ENCODE peak calls at places on chromosomes 16 and 17, in five cellular contexts. O, C, Y, B and M are unnamed samples.

GRCh38 chr17:73772107-73772705 is 128.0 kb upstream of the SDK2 start:
- DNase-seq in O (no peak), C (no peak), Y (no peak), B (no peak), M (no peak)

GRCh38 chr17:53516643-53517042 is 306.1 kb upstream of the KIF2B start:
- DNase-seq in O (no peak), C (no peak), Y (peak; percentile 6), B (no peak), M (no peak)

GRCh38 chr16:30185141-30185682 is 1.8 kb downstream of the CORO1A start:
- DNase-seq in O (no peak), C (no peak), Y (no peak), B (no peak), M (peak; percentile 17)

GRCh38 chr16:56732832-56733231 is 2.9 kb downstream of the NUP93 start:
- DNase-seq in O (no peak), C (no peak), Y (no peak), B (no peak), M (no peak)

GRCh38 chr17:6831662-6832263 is at the start of gene TEKT1:
- DNase-seq in O (peak; percentile 96), C (peak; percentile 43), Y (peak; percentile 51), B (peak; percentile 76), M (peak; percentile 88)

GRCh38 chr17:64232466-64233262 is 30.4 kb downstream of the TEX2 start:
- DNase-seq in O (no peak), C (no peak), Y (no peak), B (no peak), M (no peak)

GRCh38 chr16:28836761-28837064 is 9.4 kb downstream of the TUFM start:
- DNase-seq in O (no peak), C (no peak), Y (no peak), B (no peak), M (no peak)

GRCh38 chr16:20792216-20792615 is 14.1 kb downstream of the ERI2 start:
- DNase-seq in O (no peak), C (no peak), Y (no peak), B (no peak), M (no peak)

GRCh38 chr17:416293-417206 is 63.9 kb upstream of the RPH3AL start:
- DNase-seq in O (no peak), C (no peak), Y (no peak), B (no peak), M (no peak)

GRCh38 chr16:12193688-12194087 is 217.2 kb downstream of the SNX29 start:
- DNase-seq in O (no peak), C (no peak), Y (no peak), B (no peak), M (no peak)

GRCh38 chr17:4733073-4733531 is 1.9 kb downstream of the MED11 start:
- DNase-seq in O (no peak), C (no peak), Y (no peak), B (no peak), M (no peak)

GRCh38 chr17:61245706-61246135 is 153.9 kb upstream of the TBX2 start:
- DNase-seq in O (no peak), C (no peak), Y (no peak), B (no peak), M (no peak)

GRCh38 chr17:69757794-69758430 is 317.1 kb upstream of the KCNJ16 start:
- DNase-seq in O (no peak), C (no peak), Y (peak; percentile 94), B (peak; percentile 30), M (no peak)

GRCh38 chr16:12898556-12898955 is 2.8 kb upstream of the SHISA9 start:
- DNase-seq in O (no peak), C (no peak), Y (no peak), B (no peak), M (no peak)

GRCh38 chr17:4934173-4934979 is 2.3 kb downstream of the GP1BA start:
- DNase-seq in O (peak; percentile 50), C (no peak), Y (peak; percentile 12), B (no peak), M (no peak)

GRCh38 chr16:56989988-56990387 is 631 bp downstream of the NLRC5 start:
- DNase-seq in O (no peak), C (no peak), Y (no peak), B (no peak), M (no peak)

GRCh38 chr16:88390265-88390664 is 7.5 kb downstream of the ZNF469 start:
- DNase-seq in O (no peak), C (no peak), Y (no peak), B (no peak), M (no peak)

GRCh38 chr17:66518677-66519076 is 216.3 kb downstream of the PRKCA start:
- DNase-seq in O (no peak), C (no peak), Y (no peak), B (no peak), M (no peak)

GRCh38 chr16:86874141-86874540 is 295.8 kb downstream of the FOXL1 start:
- DNase-seq in O (peak; percentile 80), C (no peak), Y (no peak), B (peak; percentile 18), M (no peak)

GRCh38 chr16:14302399-14303181 is 231.5 kb downstream of the MRTFB start:
- DNase-seq in O (peak; percentile 65), C (no peak), Y (no peak), B (no peak), M (peak; percentile 70)

GRCh38 chr17:7213895-7214299 is 5.7 kb downstream of the DLG4 start:
- DNase-seq in O (peak; percentile 97), C (no peak), Y (peak; percentile 69), B (peak; percentile 73), M (peak; percentile 96)

GRCh38 chr16:75810998-75811634 is 84.8 kb upstream of the CPHXL start:
- DNase-seq in O (no peak), C (no peak), Y (no peak), B (no peak), M (no peak)

GRCh38 chr17:4708436-4708835 is 2.0 kb upstream of the ARRB2 start:
- DNase-seq in O (peak; percentile 50), C (no peak), Y (no peak), B (no peak), M (peak; percentile 34)

GRCh38 chr17:73211745-73212144 is 18.9 kb downstream of the COG1 start:
- DNase-seq in O (no peak), C (no peak), Y (no peak), B (no peak), M (no peak)

GRCh38 chr16:27238016-27238587 is 30.5 kb downstream of the NSMCE1 start:
- DNase-seq in O (no peak), C (no peak), Y (no peak), B (no peak), M (no peak)

GRCh38 chr16:2720719-2721633 is 952 bp upstream of the PRSS27 start:
- DNase-seq in O (peak; percentile 91), C (no peak), Y (peak; percentile 70), B (peak; percentile 84), M (peak; percentile 93)

DNA sequence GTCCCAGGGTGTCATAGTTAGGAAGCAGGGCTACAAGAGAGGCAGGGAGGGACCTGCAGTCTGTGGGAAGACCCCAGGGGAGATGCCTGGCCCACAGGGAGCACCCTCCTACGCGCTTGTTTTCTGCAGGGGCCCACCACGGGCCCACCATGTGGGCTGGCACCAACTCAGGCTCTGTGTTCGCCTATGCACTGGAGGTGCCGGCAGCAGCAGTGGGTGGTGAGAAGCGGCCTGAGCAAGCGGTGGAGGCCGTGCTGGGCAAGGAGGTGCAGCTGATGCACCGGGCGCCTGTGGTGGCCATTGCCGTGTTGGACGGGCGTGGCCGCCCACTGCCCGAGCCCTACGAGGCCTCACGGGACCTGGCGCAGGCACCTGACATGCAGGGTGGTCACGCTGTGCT is 15.0 kb downstream of the LLGL1 start:
- DNase-seq in O (no peak), C (no peak), Y (no peak), B (no peak), M (no peak)
- TF ChIP-seq CTCF in O (no peak), C (no peak), Y (no peak), B (no peak), M (no peak)

DNA sequence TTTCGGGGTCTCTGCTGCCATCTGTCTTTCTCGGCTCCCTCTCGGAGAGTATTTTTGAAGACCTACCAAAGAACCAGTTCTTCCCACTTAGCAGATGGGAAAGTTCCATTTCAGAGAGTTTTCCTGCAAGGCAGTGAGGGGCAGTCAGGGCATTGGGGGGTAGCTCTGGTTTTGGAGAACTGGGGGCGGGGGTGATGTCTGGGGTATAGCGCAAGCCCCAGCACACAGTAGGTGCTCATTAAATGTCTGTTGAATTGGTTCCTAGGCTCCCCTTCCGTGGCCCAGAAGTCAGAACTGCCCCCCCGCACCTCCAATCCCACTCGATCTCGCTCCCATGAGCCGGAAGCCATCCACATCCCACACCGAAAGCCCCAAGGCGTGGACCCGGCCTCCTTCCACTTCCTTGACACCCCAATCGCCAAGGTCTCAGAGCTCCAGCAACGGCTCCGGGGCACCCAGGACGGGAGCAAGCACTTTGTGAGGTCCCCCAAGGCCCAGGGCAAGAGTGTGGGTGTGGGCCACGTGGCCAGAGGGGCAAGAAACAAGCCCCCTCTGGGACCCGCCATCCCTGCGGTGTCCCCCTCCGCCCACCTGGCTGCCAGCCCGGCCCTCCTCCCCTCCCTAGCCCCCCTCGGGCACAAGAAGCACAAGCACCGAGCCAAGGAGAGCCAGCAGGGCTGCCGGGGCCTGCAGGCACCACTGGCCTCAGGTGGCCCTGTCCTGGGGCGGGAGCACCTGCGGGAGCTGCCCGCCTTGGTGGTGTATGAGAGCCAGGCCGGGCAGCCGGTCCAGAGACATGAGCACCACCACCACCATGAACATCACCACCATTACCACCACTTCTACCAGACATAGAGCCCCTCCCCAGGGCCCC is 47.9 kb downstream of the SNX20 start:
- DNase-seq in O (no peak), C (no peak), Y (no peak), B (no peak), M (no peak)
- TF ChIP-seq CTCF in O (no peak), C (no peak), Y (no peak), B (no peak), M (no peak)

DNA sequence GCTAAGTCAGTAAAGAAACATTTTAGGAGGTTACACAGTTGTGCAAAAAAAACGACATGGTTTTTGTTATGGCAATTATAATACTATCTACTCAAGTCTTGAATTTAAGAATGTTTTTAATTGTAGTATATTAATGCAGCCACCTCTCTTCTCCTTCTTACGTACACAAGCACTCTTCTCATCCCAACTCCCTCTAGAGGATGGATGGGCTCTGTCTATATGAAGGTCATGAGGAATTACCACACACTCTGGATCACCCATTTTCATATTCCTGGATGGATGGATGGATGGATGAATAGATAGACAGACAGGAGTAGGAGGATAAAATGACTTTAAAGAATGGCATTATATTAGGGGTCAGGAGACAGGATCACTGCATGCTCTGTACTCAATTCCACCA is 120.0 kb downstream of the PHKB start:
- DNase-seq in O (no peak), C (no peak), Y (no peak), B (no peak), M (no peak)
- TF ChIP-seq CTCF in O (no peak), C (no peak), Y (no peak), B (no peak), M (no peak)

DNA sequence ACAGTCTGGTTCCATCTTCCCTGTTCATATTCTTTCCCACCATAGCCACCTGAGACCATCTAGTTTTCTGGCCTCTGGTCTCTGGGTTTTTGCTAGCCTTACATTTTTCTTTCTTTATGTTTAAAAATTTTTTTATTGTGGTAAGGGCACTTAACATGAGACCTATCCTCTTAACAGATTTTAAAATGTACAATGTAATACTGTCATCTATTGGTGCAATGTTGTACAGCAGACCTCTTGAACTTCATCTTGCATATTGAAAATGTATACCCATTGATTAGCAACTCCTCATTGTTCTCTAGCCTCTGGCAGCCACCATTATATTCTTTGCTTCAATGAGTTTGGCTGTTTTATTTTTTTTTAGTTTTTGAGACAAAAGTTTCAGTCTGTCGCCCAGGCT is 39.2 kb downstream of the ITGAM start:
- DNase-seq in O (no peak), C (no peak), Y (peak; percentile 4), B (no peak), M (no peak)
- TF ChIP-seq CTCF in O (no peak), C (no peak), Y (peak; percentile 18), B (peak; percentile 24), M (no peak)